ENCODE peak calls at places on chromosomes 4 and X, in eight cellular contexts. U, N, Q, K, O, X, V and B are unnamed samples.

GRCh38 chr4:18935956-18936355 is 914.4 kb upstream of the LCORL start:
- DNase-seq in U (no peak), N (no peak), Q (no peak), K (peak), O (no peak), X (no peak), V (no peak), B (no peak)

GRCh38 chr4:132614682-132615081 is 534.4 kb upstream of the PCDH10 start:
- DNase-seq in U (no peak), N (no peak), Q (no peak), K (no peak), O (no peak), X (no peak), V (no peak), B (no peak)

GRCh38 chr4:40261246-40262078 is 64.6 kb downstream of the RHOH start:
- DNase-seq in U (no peak), N (no peak), Q (no peak), K (no peak), O (no peak), X (no peak), V (no peak), B (no peak)

GRCh38 chr4:151218343-151218742 is 58.6 kb upstream of the PRSS48 start:
- DNase-seq in U (no peak), N (no peak), Q (no peak), K (no peak), O (no peak), X (no peak), V (no peak), B (no peak)

GRCh38 chr4:36037127-36037526 is 207.2 kb downstream of the ARAP2 start:
- DNase-seq in U (no peak), N (no peak), Q (no peak), K (no peak), O (no peak), X (no peak), V (no peak), B (no peak)

GRCh38 chrX:6852869-6853268 is 294.6 kb upstream of the STS start:
- DNase-seq in U (no peak), N (no peak), Q (no peak), K (no peak), O (no peak), X (no peak), V (no peak), B (no peak)

GRCh38 chr4:180664766-180665368 is 1578.3 kb upstream of the TENM3 start:
- DNase-seq in U (peak), N (no peak), Q (peak), K (peak), O (peak), X (no peak), V (peak), B (peak)

GRCh38 chr4:98688416-98689290 is 30.2 kb upstream of the TSPAN5 start:
- DNase-seq in U (no peak), N (no peak), Q (no peak), K (no peak), O (no peak), X (no peak), V (no peak), B (no peak)

GRCh38 chr4:68288046-68288740 is 42.7 kb upstream of the TMPRSS11B start:
- DNase-seq in U (no peak), N (no peak), Q (no peak), K (no peak), O (no peak), X (no peak), V (no peak), B (no peak)

GRCh38 chr4:150479665-150480064 is 102.3 kb upstream of the MAB21L2 start:
- DNase-seq in U (no peak), N (no peak), Q (no peak), K (no peak), O (no peak), X (no peak), V (no peak), B (no peak)

GRCh38 chrX:121496966-121497365 is 449.6 kb downstream of the GLUD2 start:
- DNase-seq in U (no peak), N (no peak), Q (no peak), K (no peak), O (no peak), X (no peak), V (no peak), B (no peak)

GRCh38 chrX:148609766-148610698 is 109.6 kb downstream of the AFF2 start:
- DNase-seq in U (no peak), N (no peak), Q (no peak), K (no peak), O (peak), X (no peak), V (no peak), B (no peak)

GRCh38 chr4:142846105-142846728 is at the start of gene INPP4B:
- DNase-seq in U (peak), N (peak), Q (peak), K (peak), O (peak), X (no peak), V (no peak), B (peak)

GRCh38 chrX:140710710-140711109 is 1.2 kb downstream of the LINC00632 start:
- DNase-seq in U (no peak), N (no peak), Q (no peak), K (peak), O (no peak), X (no peak), V (no peak), B (no peak)

GRCh38 chr4:3360741-3361140 is 67.9 kb downstream of the RGS12 start:
- DNase-seq in U (no peak), N (no peak), Q (no peak), K (no peak), O (no peak), X (peak), V (peak), B (no peak)

GRCh38 chr4:3362431-3363287 is 69.8 kb downstream of the RGS12 start:
- DNase-seq in U (no peak), N (no peak), Q (no peak), K (no peak), O (no peak), X (peak), V (peak), B (no peak)

GRCh38 chr4:3363411-3364141 is 70.8 kb downstream of the RGS12 start:
- DNase-seq in U (no peak), N (no peak), Q (no peak), K (no peak), O (no peak), X (peak), V (peak), B (no peak)

GRCh38 chr4:3361406-3361805 is 68.6 kb downstream of the RGS12 start:
- DNase-seq in U (no peak), N (no peak), Q (no peak), K (no peak), O (no peak), X (peak), V (peak), B (peak)

GRCh38 chr4:3361896-3362295 is 69.1 kb downstream of the RGS12 start:
- DNase-seq in U (no peak), N (no peak), Q (no peak), K (no peak), O (no peak), X (peak), V (peak), B (peak)
- H3K27ac ChIP-seq in U (no peak), N (no peak), Q (no peak), K (no peak), O (no peak), X (no peak), V (no peak), B (no peak)

DNA sequence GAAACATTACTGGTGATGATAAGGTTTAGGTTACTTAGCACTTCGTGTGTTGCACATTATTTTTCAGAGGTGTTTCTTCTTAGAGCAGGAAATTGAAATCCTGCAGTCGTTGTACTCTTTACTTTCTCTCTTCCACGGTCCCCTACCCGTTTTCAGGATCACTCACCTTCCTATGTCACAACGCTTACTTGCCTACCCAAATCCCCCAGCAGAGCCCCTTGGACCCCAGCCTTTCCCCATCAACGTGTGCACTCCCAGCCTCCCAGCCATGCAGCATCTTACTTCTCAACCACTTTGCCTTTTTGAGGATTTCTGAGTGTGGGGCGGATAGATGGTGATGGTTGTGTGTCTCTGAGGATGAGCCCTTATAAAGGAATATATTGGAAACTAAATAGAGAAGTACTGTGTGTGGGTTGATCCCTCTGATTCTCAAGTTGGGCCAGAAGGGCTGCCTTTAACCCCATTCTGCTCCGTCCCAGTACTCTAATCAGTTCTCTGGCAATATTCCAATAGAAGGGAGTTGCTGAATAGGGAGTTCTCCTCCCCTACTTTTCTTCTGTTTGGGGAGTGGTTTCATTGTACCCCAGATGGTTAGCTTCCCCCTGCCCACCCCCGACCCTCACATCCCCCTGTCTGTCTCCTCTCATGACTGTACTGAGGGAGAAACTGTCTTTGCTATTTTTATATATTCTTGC is 1.6 kb downstream of the MID2 start:
- DNase-seq in U (no peak), N (no peak), Q (no peak), K (no peak), O (no peak), X (no peak), V (no peak), B (no peak)
- H3K27ac ChIP-seq in U (peak), N (peak), Q (peak), K (no peak), O (peak), X (peak), V (peak), B (peak)

GRCh38 chrX:154370882-154371770 is 3.3 kb downstream of the FLNA start:
- DNase-seq in U (peak), N (peak), Q (peak), K (peak), O (peak), X (peak), V (peak), B (peak)

GRCh38 chrX:154374361-154375155 is at the start of gene FLNA:
- DNase-seq in U (no peak), N (peak), Q (no peak), K (no peak), O (peak), X (no peak), V (no peak), B (peak)

GRCh38 chrX:154373340-154374306 is 811 bp downstream of the FLNA start:
- DNase-seq in U (peak), N (peak), Q (peak), K (peak), O (peak), X (no peak), V (peak), B (peak)

GRCh38 chrX:154371771-154372300 is 2.6 kb downstream of the FLNA start:
- DNase-seq in U (no peak), N (no peak), Q (no peak), K (no peak), O (no peak), X (no peak), V (no peak), B (no peak)

DNA sequence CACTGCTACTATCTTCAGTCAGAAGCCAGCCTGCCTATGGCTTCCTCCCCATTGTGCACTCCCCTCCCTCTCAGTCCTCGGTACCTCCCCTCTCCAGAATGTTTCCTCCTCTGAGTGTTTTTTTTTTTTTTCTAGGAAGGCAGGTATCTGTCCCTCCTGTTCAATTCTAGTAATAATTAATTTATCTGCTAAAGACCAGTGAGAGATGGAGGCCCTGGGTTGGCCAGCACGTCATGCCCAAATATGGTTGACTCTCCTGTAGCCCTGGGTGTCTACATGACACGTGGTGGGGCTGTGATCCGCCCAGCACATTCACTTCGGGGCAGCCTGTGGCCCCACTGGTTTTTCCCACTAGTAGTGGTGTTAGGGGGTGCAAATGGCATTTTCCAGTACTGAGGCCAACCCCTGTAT is 1.8 kb downstream of the FLNA start:
- DNase-seq in U (no peak), N (no peak), Q (no peak), K (no peak), O (peak), X (no peak), V (no peak), B (no peak)
- H3K27ac ChIP-seq in U (peak), N (peak), Q (peak), K (no peak), O (no peak), X (no peak), V (no peak), B (peak)

GRCh38 chr4:42655248-42655647 is 1.7 kb downstream of the ATP8A1 start:
- DNase-seq in U (no peak), N (no peak), Q (no peak), K (no peak), O (no peak), X (no peak), V (no peak), B (no peak)

GRCh38 chr4:42656736-42656985 is 244 bp downstream of the ATP8A1 start:
- DNase-seq in U (peak), N (no peak), Q (no peak), K (no peak), O (no peak), X (no peak), V (no peak), B (no peak)

GRCh38 chr4:42655921-42656735 is 777 bp downstream of the ATP8A1 start:
- DNase-seq in U (peak), N (peak), Q (no peak), K (peak), O (peak), X (peak), V (peak), B (peak)

GRCh38 chr4:42653606-42654560 is 3.0 kb downstream of the ATP8A1 start:
- DNase-seq in U (peak), N (no peak), Q (no peak), K (no peak), O (peak), X (no peak), V (no peak), B (peak)

DNA sequence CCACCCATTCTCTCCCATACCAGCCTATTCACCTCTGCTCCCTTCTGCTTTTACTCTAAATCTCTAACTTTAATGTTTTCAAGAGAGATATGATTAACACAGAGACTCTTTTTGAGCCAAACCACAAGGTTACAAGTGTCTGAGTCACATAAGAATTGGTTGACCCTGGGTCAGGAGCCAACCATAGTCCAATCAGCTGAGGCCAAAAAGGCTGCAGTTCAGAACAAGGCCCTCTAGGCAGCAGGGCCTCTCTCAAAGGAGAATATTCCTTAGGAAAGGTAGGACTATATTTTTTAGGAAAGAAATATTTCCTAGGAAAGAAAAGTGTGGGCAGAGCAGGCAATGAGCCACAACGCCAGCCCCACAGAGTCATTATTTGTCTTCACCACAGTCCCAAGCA is 2.3 kb downstream of the ATP8A1 start:
- DNase-seq in U (peak), N (no peak), Q (no peak), K (no peak), O (peak), X (no peak), V (peak), B (no peak)
- H3K27ac ChIP-seq in U (peak), N (peak), Q (peak), K (no peak), O (peak), X (no peak), V (peak), B (peak)

GRCh38 chr4:138751290-138751689 is 264.3 kb upstream of the NOCT start:
- DNase-seq in U (no peak), N (no peak), Q (no peak), K (peak), O (no peak), X (no peak), V (no peak), B (no peak)
- H3K27ac ChIP-seq in U (no peak), N (no peak), Q (no peak), K (no peak), O (no peak), X (no peak), V (no peak), B (no peak)

DNA sequence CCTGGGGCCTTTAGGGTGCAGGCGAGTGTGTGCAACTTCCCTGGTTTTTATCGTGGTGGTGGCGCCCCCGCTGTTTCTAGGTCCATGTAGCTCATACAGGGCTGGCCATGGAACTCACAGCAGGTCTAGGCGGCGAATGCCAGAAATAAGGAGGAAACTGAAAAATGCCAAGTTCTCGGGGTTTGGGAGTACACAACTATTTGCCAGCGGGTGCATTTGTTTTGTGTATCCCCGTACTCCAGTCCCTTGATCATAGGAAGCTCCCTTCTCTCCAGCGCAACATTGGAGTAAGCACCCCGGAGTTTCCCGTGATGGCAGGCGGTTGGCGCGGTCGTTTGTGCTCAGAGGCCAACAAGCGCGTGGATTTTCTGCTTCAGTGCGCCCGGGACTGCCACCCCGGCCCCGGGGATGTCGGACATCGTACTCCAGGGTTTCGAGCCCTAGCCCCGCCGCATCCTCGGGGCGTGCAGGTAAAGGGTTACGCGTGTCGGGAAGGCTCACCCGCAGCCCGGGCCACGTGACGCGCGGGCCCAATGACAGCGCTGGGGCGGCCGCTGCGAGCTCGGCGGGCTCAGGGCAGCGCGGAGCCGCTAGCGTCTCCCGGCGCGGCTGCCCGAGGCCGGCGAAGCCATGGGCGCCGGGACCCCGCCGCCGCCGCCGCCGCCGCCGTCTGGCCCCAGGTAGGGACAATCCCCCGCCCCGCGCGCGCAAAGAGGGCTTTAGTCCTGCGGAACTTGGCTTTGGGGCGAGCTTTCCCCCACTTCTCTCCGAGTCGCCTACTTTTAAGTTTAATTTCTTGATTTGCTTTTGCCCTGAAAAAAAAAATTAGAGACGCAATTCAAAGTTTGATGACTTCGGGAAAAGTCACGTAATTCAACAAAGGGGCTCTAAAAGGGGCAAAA is 209.1 kb downstream of the NWD2 start:
- DNase-seq in U (no peak), N (peak), Q (peak), K (peak), O (peak), X (no peak), V (peak), B (peak)
- H3K27ac ChIP-seq in U (no peak), N (no peak), Q (peak), K (no peak), O (peak), X (no peak), V (peak), B (peak)

DNA sequence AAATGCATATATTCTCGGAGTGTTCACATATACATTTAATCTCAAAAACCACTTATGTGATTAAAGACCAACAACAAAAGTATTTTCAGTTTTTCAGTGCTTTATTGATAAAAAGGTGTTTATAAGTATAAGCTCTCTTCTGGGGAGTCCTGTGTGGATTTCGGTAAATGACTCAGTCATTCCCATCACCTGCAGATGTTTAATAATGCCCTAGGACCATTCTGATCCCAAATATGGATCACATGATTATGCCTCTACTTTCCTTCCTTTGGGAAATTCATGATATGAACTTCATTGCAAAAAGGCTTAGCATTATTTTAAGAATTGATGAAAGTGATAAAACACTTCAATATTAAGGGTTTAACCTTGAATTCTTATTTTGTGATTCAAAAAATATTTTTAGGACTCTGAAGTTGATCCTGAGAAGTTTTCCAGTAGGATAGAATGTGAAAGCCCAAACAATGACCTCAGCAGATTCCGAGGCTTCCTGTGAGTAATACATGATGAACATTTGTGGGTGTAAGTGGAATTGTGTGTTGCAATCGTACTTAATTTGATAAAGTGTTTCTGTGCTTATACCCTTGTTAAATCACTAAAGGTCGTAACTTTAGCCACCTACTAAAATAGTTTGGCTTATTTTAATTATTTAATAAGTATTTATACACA is 40.2 kb downstream of the ATP10D start:
- DNase-seq in U (peak), N (no peak), Q (no peak), K (peak), O (peak), X (no peak), V (no peak), B (no peak)
- H3K27ac ChIP-seq in U (peak), N (no peak), Q (no peak), K (no peak), O (no peak), X (peak), V (no peak), B (peak)

DNA sequence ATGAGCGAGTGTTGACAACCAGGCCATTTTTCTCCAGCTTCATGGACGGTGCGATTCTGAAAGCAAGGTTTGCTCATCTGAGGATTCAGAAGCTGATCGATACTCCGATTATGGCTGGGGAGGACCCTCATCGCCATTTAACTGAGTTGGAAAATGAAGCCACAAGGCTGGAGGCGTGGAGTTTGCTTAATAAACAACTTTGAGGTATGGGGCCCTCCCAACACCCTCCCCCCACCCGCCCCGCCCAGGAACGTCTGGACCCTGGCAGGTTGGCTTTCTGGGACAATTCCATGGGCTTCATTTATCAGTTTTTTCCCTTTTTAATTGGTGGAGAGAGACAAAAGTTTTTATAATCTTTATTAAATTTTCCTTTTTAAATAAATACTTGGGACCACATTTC is 52.5 kb downstream of the C4orf51 start:
- DNase-seq in U (no peak), N (no peak), Q (no peak), K (no peak), O (no peak), X (no peak), V (no peak), B (no peak)
- H3K27ac ChIP-seq in U (peak), N (peak), Q (peak), K (peak), O (peak), X (peak), V (peak), B (peak)